ENCODE peak calls at places on chromosomes 5 and 9, in five cellular contexts. B is hepatocyte, A is AG08395, R is SK-N-MC, P is RWPE1. H is an unnamed sample.

GRCh38 chr9:136829412-136829811 is 12.9 kb upstream of the AJM1 start:
- DNase-seq in B (no peak), A (no peak), R (no peak), P (no peak), H (no peak)

GRCh38 chr5:61299254-61299653 is 32.8 kb upstream of the ZSWIM6 start:
- DNase-seq in B (no peak), A (no peak), R (no peak), P (peak), H (no peak)

GRCh38 chr9:94746541-94747505 is 20.3 kb downstream of the AOPEP start:
- DNase-seq in B (no peak), A (no peak), R (no peak), P (no peak), H (no peak)

GRCh38 chr5:20678814-20679298 is 690.9 kb upstream of the CDH18 start:
- DNase-seq in B (peak), A (no peak), R (no peak), P (peak), H (peak)

GRCh38 chr5:139896718-139897117 is 101.1 kb downstream of the PSD2 start:
- DNase-seq in B (no peak), A (no peak), R (no peak), P (no peak), H (no peak)

GRCh38 chr5:78361226-78361993 is 993 bp downstream of the SCAMP1 start:
- DNase-seq in B (peak), A (peak), R (peak), P (peak), H (peak)

GRCh38 chr5:144352318-144352717 is 181.6 kb downstream of the KCTD16 start:
- DNase-seq in B (no peak), A (no peak), R (no peak), P (no peak), H (no peak)

GRCh38 chr5:135027699-135028615 is 6.1 kb downstream of the PITX1 start:
- DNase-seq in B (no peak), A (no peak), R (no peak), P (no peak), H (no peak)

GRCh38 chr9:123445981-123446610 is 90.1 kb downstream of the CRB2 start:
- DNase-seq in B (no peak), A (no peak), R (no peak), P (peak), H (peak)

GRCh38 chr5:134526483-134527155 is 1.1 kb downstream of the JADE2 start:
- DNase-seq in B (peak), A (peak), R (no peak), P (peak), H (peak)

GRCh38 chr9:132732326-132732725 is 62.1 kb downstream of the GTF3C4 start:
- DNase-seq in B (no peak), A (peak), R (no peak), P (no peak), H (no peak)